ENCODE peak calls at places on chromosomes 1 and 21, in six cellular contexts. O is aorta, B is psoas muscle, S is neural progenitor cell, P is breast epithelium, N is left ventricle myocardium inferior. E is an unnamed sample.
A peak's percentile ranks its signal among the peaks of the same experiment; 100 is the strongest.

GRCh38 chr21:29718081-29718815 is 221.5 kb downstream of the GRIK1 start:
- DNase-seq in N (no peak), S (no peak), O (no peak), P (no peak), B (no peak), E (no peak)

GRCh38 chr1:205488074-205488723 is 16.3 kb upstream of the CDK18 start:
- DNase-seq in P (no peak), N (no peak), B (no peak), S (peak; percentile 89), O (no peak), E (peak; percentile 64)

GRCh38 chr1:14897997-14898645 is 255.4 kb upstream of the TMEM51 start:
- DNase-seq in S (no peak), N (no peak), B (no peak), P (no peak), O (no peak), E (no peak)

GRCh38 chr1:234970371-234970730 is 158.3 kb downstream of the TOMM20 start:
- DNase-seq in B (no peak), O (no peak), S (no peak), N (no peak), P (no peak), E (no peak)

GRCh38 chr1:108913105-108913948 is 36.5 kb downstream of the GPSM2 start:
- DNase-seq in B (no peak), N (no peak), P (no peak), O (no peak), S (no peak), E (no peak)

GRCh38 chr1:118716775-118717174 is 271.4 kb downstream of the TBX15 start:
- DNase-seq in N (no peak), P (no peak), S (peak; percentile 17), B (no peak), O (no peak), E (no peak)

GRCh38 chr1:6378096-6378746 is 15.3 kb downstream of the ACOT7 start:
- DNase-seq in S (peak; percentile 43), O (no peak), P (no peak), N (no peak), B (no peak), E (no peak)

GRCh38 chr1:3921786-3922185 is 21.7 kb upstream of the C1orf174 start:
- DNase-seq in P (no peak), N (no peak), O (no peak), B (no peak), S (no peak), E (no peak)

GRCh38 chr1:163191301-163191700 is 11.4 kb downstream of the RGS5 start:
- DNase-seq in S (no peak), O (no peak), P (no peak), B (no peak), N (no peak), E (no peak)

GRCh38 chr21:22096314-22096713 is 1098.1 kb downstream of the NCAM2 start:
- DNase-seq in S (no peak), O (no peak), B (no peak), N (no peak), P (no peak), E (no peak)

GRCh38 chr1:183567584-183567983 is 22.7 kb downstream of the NCF2 start:
- DNase-seq in B (no peak), O (peak; percentile 84), P (peak; percentile 35), S (no peak), N (peak; percentile 62), E (no peak)

GRCh38 chr1:221439734-221440436 is 302.0 kb downstream of the DUSP10 start:
- DNase-seq in S (no peak), P (no peak), O (no peak), N (no peak), B (no peak), E (no peak)

GRCh38 chr1:39406533-39407478 is 84.6 kb upstream of the BMP8A start:
- DNase-seq in N (no peak), S (peak; percentile 39), O (no peak), P (no peak), B (no peak), E (no peak)

GRCh38 chr1:64891440-64891815 is 74.9 kb downstream of the JAK1 start:
- DNase-seq in B (no peak), N (no peak), P (no peak), O (no peak), S (no peak), E (no peak)

GRCh38 chr1:34709547-34709946 is 45.3 kb upstream of the GJB5 start:
- DNase-seq in P (no peak), O (no peak), N (no peak), B (no peak), S (peak; percentile 59), E (no peak)

GRCh38 chr1:192477630-192478029 is 97.9 kb upstream of the RGS1 start:
- DNase-seq in O (no peak), S (no peak), B (no peak), N (no peak), P (no peak), E (peak; percentile 65)

GRCh38 chr21:46005081-46005480 is 23.5 kb downstream of the COL6A1 start:
- DNase-seq in S (no peak), P (no peak), O (peak; percentile 41), B (no peak), N (peak; percentile 10), E (no peak)

GRCh38 chr1:30753660-30754123 is 3.9 kb downstream of the LAPTM5 start:
- DNase-seq in N (no peak), S (no peak), P (no peak), B (no peak), O (no peak), E (no peak)

GRCh38 chr1:234933475-234933874 is 195.2 kb downstream of the TOMM20 start:
- DNase-seq in O (peak; percentile 89), N (peak; percentile 53), S (no peak), P (no peak), B (peak; percentile 88), E (no peak)

GRCh38 chr1:205444300-205444930 is 11.4 kb downstream of the BLACAT1 start:
- DNase-seq in N (no peak), P (no peak), O (no peak), B (no peak), S (no peak), E (no peak)

GRCh38 chr1:38119000-38119399 is 72.4 kb upstream of the POU3F1 start:
- DNase-seq in O (no peak), S (no peak), B (no peak), P (no peak), N (no peak), E (no peak)

GRCh38 chr1:244636488-244637259 is 16.3 kb upstream of the DESI2 start:
- DNase-seq in P (no peak), B (no peak), S (no peak), N (no peak), O (no peak), E (no peak)

GRCh38 chr1:209988706-209989105 is 50.7 kb downstream of the SYT14 start:
- DNase-seq in O (no peak), S (no peak), N (no peak), P (no peak), B (no peak), E (no peak)

GRCh38 chr1:185348296-185348695 is 31.3 kb upstream of the IVNS1ABP start:
- DNase-seq in N (no peak), S (no peak), P (no peak), B (no peak), O (no peak), E (no peak)

GRCh38 chr1:182615468-182616129 is 11.4 kb upstream of the RGS16 start:
- DNase-seq in S (peak; percentile 86), P (peak; percentile 55), O (peak; percentile 84), N (peak; percentile 48), B (peak; percentile 82), E (peak; percentile 71)

GRCh38 chr21:41210405-41211040 is 42.6 kb downstream of the BACE2 start:
- DNase-seq in O (no peak), P (no peak), N (no peak), S (peak; percentile 18), B (no peak), E (no peak)

GRCh38 chr1:181133969-181134418 is 45.5 kb downstream of the IER5 start:
- DNase-seq in P (no peak), N (no peak), S (no peak), O (no peak), B (no peak), E (no peak)

GRCh38 chr1:235954306-235955283 is 87.9 kb upstream of the LYST start:
- DNase-seq in O (peak; percentile 63), B (peak; percentile 63), P (no peak), N (peak; percentile 28), S (no peak), E (no peak)

GRCh38 chr1:41810446-41810845 is 108.3 kb downstream of the HIVEP3 start:
- DNase-seq in B (no peak), P (no peak), N (no peak), O (no peak), S (peak; percentile 74), E (peak; percentile 59)

GRCh38 chr1:37323486-37324377 is 150.6 kb upstream of the ZC3H12A start:
- DNase-seq in B (no peak), P (no peak), N (no peak), S (peak; percentile 65), O (no peak), E (peak; percentile 38)

GRCh38 chr1:12475947-12476346 is 142.1 kb downstream of the DHRS3 start:
- DNase-seq in N (no peak), B (no peak), O (no peak), S (no peak), P (peak; percentile 50), E (no peak)

DNA sequence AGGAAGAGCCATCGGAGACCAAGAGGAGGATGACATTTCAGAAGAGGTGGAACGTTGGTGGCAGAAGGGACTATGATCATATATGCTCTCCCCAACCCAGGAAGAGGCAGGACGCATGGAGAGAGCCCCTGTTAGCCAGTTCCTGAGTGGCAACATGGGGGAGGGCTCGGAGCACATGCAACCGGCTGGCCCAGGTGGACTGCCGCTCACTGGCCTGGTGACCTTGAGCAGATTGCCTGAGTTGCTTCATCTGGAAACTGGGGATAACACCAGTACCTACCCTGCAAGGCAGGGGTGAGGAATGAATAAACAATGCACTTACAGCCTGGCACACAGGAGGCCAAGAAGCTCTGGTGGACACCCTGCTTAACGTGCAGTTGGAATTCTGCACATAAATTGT is 29.0 kb downstream of the SYT6 start:
- DNase-seq in O (no peak), B (no peak), S (no peak), N (no peak), P (no peak), E (no peak)
- H3K4me3 ChIP-seq in O (no peak overlapping the region), B (no peak overlapping the region), S (no peak overlapping the region), N (no peak overlapping the region), P (no peak overlapping the region), E (no peak overlapping the region)

GRCh38 chr1:45011837-45012638 is at the start of gene UROD:
- DNase-seq in N (peak; percentile 92), S (peak; percentile 97), B (peak; percentile 95), O (peak; percentile 96), P (peak; percentile 91), E (peak; percentile 97)
- H3K4me1 ChIP-seq in N (peaks cover 60% of the 10 kb centered on the region), S (peaks cover 5% of the 10 kb centered on the region), B (peaks cover 25% of the 10 kb centered on the region), O (no peaks in the 10 kb centered on the region), P (peaks cover 31% of the 10 kb centered on the region), E (peaks cover 11% of the 10 kb centered on the region)

GRCh38 chr1:1894354-1895049 is 3.6 kb upstream of the GNB1 start:
- DNase-seq in S (peak; percentile 2), O (no peak), B (peak; percentile 57), P (no peak), N (peak; percentile 56), E (no peak)
- H3K4me3 ChIP-seq in S (no peak overlapping the region), O (no peak overlapping the region), B (peak overlapping the region; percentile 22), P (no peak overlapping the region), N (peak overlapping the region; percentile 37), E (no peak overlapping the region)

DNA sequence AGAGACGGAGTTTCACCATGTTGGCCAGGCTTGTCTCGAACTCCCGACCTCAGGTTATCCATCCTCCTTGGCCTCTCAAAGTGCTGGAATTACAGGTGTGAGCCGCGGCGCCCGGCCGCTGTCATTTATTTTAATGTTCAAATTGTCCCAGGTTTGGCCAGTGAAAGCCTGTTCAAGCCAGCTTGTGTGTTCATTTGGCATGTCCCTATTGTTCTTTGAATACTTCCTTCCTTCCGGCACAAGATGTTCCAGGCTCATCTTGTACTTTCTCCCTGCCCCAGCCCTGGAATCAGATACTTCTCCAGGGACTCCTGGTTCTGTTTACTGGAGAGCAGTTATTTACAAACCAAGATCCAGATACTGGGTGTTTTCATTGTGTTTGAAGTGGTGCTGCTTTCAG is 37.0 kb downstream of the ZBTB8B start:
- DNase-seq in P (peak; percentile 82), S (no peak), O (no peak), B (peak; percentile 72), N (peak; percentile 42), E (no peak)
- H3K4me1 ChIP-seq in P (peaks cover 6% of the 10 kb centered on the region), S (peaks cover 5% of the 10 kb centered on the region), O (no peaks in the 10 kb centered on the region), B (peaks cover 11% of the 10 kb centered on the region), N (peaks cover 24% of the 10 kb centered on the region), E (peaks cover 6% of the 10 kb centered on the region)

E was measured in HAP-1.